ENCODE peak calls at places on chromosome 11, in ten cellular contexts. One of them, this sample, is unnamed.

GRCh38 chr11:7485136-7485853 is at the start of gene OLFML1:
- DNase-seq in GM23248: peak
- DNase-seq in PC-9: no peak
- DNase-seq in mammary epithelial cell: no peak
- DNase-seq in PC-3: no peak
- DNase-seq in HCT116: no peak
- DNase-seq in GM23338: no peak
- DNase-seq in endothelial cell of umbilical vein: no peak
- DNase-seq in keratinocyte: no peak
- DNase-seq in astrocyte: no peak
- DNase-seq in this sample: no peak

GRCh38 chr11:109426442-109426841 is 4.5 kb downstream of the C11orf87 start:
- DNase-seq in astrocyte: no peak
- DNase-seq in PC-9: no peak
- DNase-seq in PC-3: peak
- DNase-seq in HCT116: no peak
- DNase-seq in mammary epithelial cell: peak
- DNase-seq in GM23338: peak
- DNase-seq in endothelial cell of umbilical vein: no peak
- DNase-seq in keratinocyte: no peak
- DNase-seq in GM23248: peak
- DNase-seq in this sample: peak

GRCh38 chr11:8261921-8262551 is 1.6 kb downstream of the LMO1 start:
- DNase-seq in mammary epithelial cell: no peak
- DNase-seq in PC-9: no peak
- DNase-seq in GM23248: no peak
- DNase-seq in endothelial cell of umbilical vein: no peak
- DNase-seq in astrocyte: no peak
- DNase-seq in GM23338: peak
- DNase-seq in keratinocyte: no peak
- DNase-seq in HCT116: no peak
- DNase-seq in PC-3: no peak
- DNase-seq in this sample: no peak

GRCh38 chr11:109197656-109198055 is 224.3 kb upstream of the C11orf87 start:
- DNase-seq in GM23248: peak
- DNase-seq in astrocyte: peak
- DNase-seq in keratinocyte: no peak
- DNase-seq in PC-9: no peak
- DNase-seq in mammary epithelial cell: peak
- DNase-seq in endothelial cell of umbilical vein: no peak
- DNase-seq in GM23338: no peak
- DNase-seq in PC-3: no peak
- DNase-seq in HCT116: no peak
- DNase-seq in this sample: no peak

GRCh38 chr11:10255388-10256125 is 38.5 kb downstream of the SBF2 start:
- DNase-seq in mammary epithelial cell: no peak
- DNase-seq in HCT116: no peak
- DNase-seq in GM23338: no peak
- DNase-seq in keratinocyte: no peak
- DNase-seq in PC-3: no peak
- DNase-seq in endothelial cell of umbilical vein: peak
- DNase-seq in PC-9: no peak
- DNase-seq in GM23248: no peak
- DNase-seq in astrocyte: no peak
- DNase-seq in this sample: no peak

GRCh38 chr11:73982595-73982989 is at the start of gene UCP2:
- DNase-seq in astrocyte: no peak
- DNase-seq in GM23338: peak
- DNase-seq in GM23248: peak
- DNase-seq in keratinocyte: no peak
- DNase-seq in PC-3: peak
- DNase-seq in endothelial cell of umbilical vein: no peak
- DNase-seq in mammary epithelial cell: no peak
- DNase-seq in HCT116: no peak
- DNase-seq in PC-9: no peak
- DNase-seq in this sample: peak

GRCh38 chr11:2139118-2139490 is at the start of gene IGF2:
- DNase-seq in PC-3: no peak
- DNase-seq in endothelial cell of umbilical vein: no peak
- DNase-seq in PC-9: no peak
- DNase-seq in GM23248: no peak
- DNase-seq in HCT116: no peak
- DNase-seq in astrocyte: no peak
- DNase-seq in keratinocyte: no peak
- DNase-seq in mammary epithelial cell: no peak
- DNase-seq in GM23338: peak
- DNase-seq in this sample: no peak

GRCh38 chr11:119550330-119550729 is 127.4 kb upstream of the THY1 start:
- DNase-seq in keratinocyte: no peak
- DNase-seq in mammary epithelial cell: no peak
- DNase-seq in GM23248: no peak
- DNase-seq in GM23338: no peak
- DNase-seq in PC-9: peak
- DNase-seq in astrocyte: peak
- DNase-seq in HCT116: no peak
- DNase-seq in PC-3: no peak
- DNase-seq in endothelial cell of umbilical vein: no peak
- DNase-seq in this sample: peak

GRCh38 chr11:95302211-95302610 is 71.2 kb upstream of the SESN3 start:
- DNase-seq in astrocyte: no peak
- DNase-seq in PC-3: no peak
- DNase-seq in PC-9: no peak
- DNase-seq in mammary epithelial cell: no peak
- DNase-seq in HCT116: no peak
- DNase-seq in GM23248: no peak
- DNase-seq in GM23338: no peak
- DNase-seq in endothelial cell of umbilical vein: no peak
- DNase-seq in keratinocyte: no peak
- DNase-seq in this sample: no peak
- TF ChIP-seq EZH2 in astrocyte: no peak
- TF ChIP-seq EZH2 in PC-3: no peak
- TF ChIP-seq EZH2 in PC-9: no peak
- TF ChIP-seq EZH2 in mammary epithelial cell: no peak
- TF ChIP-seq EZH2 in HCT116: no peak
- TF ChIP-seq EZH2 in GM23248: no peak
- TF ChIP-seq EZH2 in GM23338: no peak
- TF ChIP-seq EZH2 in endothelial cell of umbilical vein: no peak
- TF ChIP-seq EZH2 in keratinocyte: no peak
- TF ChIP-seq EZH2 in this sample: no peak

DNA sequence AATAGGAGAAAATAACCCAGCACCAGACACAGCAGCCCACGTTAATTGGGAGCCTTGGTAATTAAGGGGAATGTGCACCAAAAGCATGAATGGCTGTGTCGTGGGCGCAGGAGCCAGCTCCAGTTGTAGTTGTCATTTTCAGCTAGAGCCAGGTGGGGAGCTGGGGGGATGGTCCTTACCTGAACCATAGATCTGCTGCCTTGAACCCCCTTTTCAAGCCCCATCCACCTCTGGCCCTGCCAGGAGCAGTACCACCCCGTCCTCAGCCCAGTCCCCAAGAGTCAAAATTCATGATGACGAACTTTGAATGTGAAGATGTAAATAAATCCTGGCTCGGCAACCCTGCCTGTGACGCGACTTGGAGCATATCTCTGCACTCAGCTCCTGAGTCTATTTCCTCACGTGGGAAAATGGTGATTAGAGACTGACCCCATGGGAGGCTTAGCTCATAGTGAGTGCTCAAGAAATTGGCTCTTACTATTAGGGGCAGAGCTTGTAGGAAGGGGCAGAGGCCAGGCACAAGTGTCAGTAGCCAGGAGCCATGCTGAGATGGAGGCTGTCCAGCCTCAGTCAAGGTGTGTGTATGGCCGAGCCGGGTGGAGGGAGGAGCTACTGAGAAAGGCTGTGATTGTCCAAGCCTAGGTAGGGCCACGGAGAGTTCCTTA is 794 bp upstream of the FXYD6 start:
- DNase-seq in HCT116: no peak
- DNase-seq in keratinocyte: no peak
- DNase-seq in PC-9: no peak
- DNase-seq in astrocyte: no peak
- DNase-seq in PC-3: no peak
- DNase-seq in GM23248: no peak
- DNase-seq in endothelial cell of umbilical vein: no peak
- DNase-seq in GM23338: peak
- DNase-seq in mammary epithelial cell: no peak
- DNase-seq in this sample: no peak
- TF ChIP-seq EZH2 in HCT116: no peak
- TF ChIP-seq EZH2 in keratinocyte: peak
- TF ChIP-seq EZH2 in PC-9: no peak
- TF ChIP-seq EZH2 in astrocyte: no peak
- TF ChIP-seq EZH2 in PC-3: no peak
- TF ChIP-seq EZH2 in GM23248: no peak
- TF ChIP-seq EZH2 in endothelial cell of umbilical vein: no peak
- TF ChIP-seq EZH2 in GM23338: no peak
- TF ChIP-seq EZH2 in mammary epithelial cell: peak
- TF ChIP-seq EZH2 in this sample: no peak

GRCh38 chr11:111514216-111515031 is at the start of gene HOATZ:
- DNase-seq in endothelial cell of umbilical vein: no peak
- DNase-seq in GM23248: no peak
- DNase-seq in PC-3: no peak
- DNase-seq in keratinocyte: no peak
- DNase-seq in astrocyte: no peak
- DNase-seq in PC-9: no peak
- DNase-seq in GM23338: peak
- DNase-seq in mammary epithelial cell: no peak
- DNase-seq in HCT116: no peak
- DNase-seq in this sample: peak

GRCh38 chr11:111510311-111510710 is 1.9 kb downstream of the BTG4 start:
- DNase-seq in mammary epithelial cell: peak
- DNase-seq in endothelial cell of umbilical vein: no peak
- DNase-seq in GM23338: no peak
- DNase-seq in PC-9: no peak
- DNase-seq in astrocyte: no peak
- DNase-seq in HCT116: no peak
- DNase-seq in keratinocyte: peak
- DNase-seq in PC-3: no peak
- DNase-seq in GM23248: no peak
- DNase-seq in this sample: no peak

GRCh38 chr11:111513240-111513605 is 1.0 kb upstream of the BTG4 start:
- DNase-seq in PC-3: no peak
- DNase-seq in astrocyte: no peak
- DNase-seq in PC-9: no peak
- DNase-seq in endothelial cell of umbilical vein: peak
- DNase-seq in HCT116: no peak
- DNase-seq in keratinocyte: peak
- DNase-seq in GM23338: no peak
- DNase-seq in mammary epithelial cell: peak
- DNase-seq in GM23248: no peak
- DNase-seq in this sample: no peak

GRCh38 chr11:111515591-111515990 is 1.0 kb downstream of the HOATZ start:
- DNase-seq in keratinocyte: no peak
- DNase-seq in PC-3: no peak
- DNase-seq in GM23338: no peak
- DNase-seq in mammary epithelial cell: no peak
- DNase-seq in PC-9: no peak
- DNase-seq in astrocyte: no peak
- DNase-seq in HCT116: no peak
- DNase-seq in GM23248: no peak
- DNase-seq in endothelial cell of umbilical vein: no peak
- DNase-seq in this sample: peak

DNA sequence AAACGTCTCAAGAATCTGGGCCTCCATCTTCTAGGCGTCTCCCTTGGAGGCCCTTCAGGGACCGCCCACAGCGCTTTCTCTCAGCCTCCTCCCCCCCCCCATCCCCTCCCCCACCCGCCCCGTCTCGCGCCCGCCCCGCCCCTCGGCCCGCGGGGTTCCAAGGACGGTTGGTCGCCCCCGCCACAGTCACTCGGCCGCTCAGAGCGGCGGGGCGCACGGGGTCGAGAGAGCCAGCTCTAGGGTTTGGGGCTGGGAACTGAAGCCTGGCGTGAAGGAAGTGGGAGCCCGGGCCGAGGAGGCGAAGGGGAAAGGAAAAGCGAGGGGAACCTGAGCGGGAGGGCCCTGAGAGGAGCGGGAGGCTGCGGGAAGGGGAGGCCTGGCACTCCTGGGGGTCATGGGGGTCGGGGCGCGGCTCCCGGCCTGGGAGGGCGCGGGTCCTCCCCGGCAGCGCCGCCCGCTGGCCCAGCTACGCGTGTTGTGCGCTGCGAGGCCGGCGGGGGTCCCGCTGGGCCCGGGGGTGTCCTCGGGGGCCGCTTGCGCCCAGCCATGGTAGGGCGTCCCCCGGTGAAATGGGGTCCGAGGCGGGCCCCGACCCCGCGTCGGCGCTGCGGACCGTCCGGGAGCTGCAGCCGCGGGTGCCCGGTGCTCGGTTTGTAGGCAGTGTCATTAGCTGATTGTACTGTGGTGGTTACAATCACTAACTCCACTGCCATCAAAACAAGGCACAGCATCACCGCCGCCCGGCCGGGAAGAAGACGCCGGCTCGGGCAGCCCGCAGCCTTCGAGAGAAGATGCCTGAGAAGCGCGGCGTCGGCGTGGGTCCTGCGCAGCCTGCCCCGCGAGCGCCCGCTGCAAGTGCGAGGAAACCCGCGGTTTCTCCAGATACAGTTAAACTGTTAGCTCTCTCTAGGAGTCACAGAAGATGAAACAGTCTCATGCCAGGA is at the start of gene BTG4:
- DNase-seq in keratinocyte: no peak
- DNase-seq in endothelial cell of umbilical vein: no peak
- DNase-seq in mammary epithelial cell: no peak
- DNase-seq in GM23338: peak
- DNase-seq in HCT116: no peak
- DNase-seq in GM23248: peak
- DNase-seq in PC-9: no peak
- DNase-seq in PC-3: no peak
- DNase-seq in astrocyte: no peak
- DNase-seq in this sample: peak
- TF ChIP-seq EZH2 in keratinocyte: no peak
- TF ChIP-seq EZH2 in endothelial cell of umbilical vein: peak
- TF ChIP-seq EZH2 in mammary epithelial cell: no peak
- TF ChIP-seq EZH2 in GM23338: peak
- TF ChIP-seq EZH2 in HCT116: no peak
- TF ChIP-seq EZH2 in GM23248: no peak
- TF ChIP-seq EZH2 in PC-9: no peak
- TF ChIP-seq EZH2 in PC-3: no peak
- TF ChIP-seq EZH2 in astrocyte: no peak
- TF ChIP-seq EZH2 in this sample: no peak

GRCh38 chr11:107928046-107928766 is at the start of gene RAB39A:
- DNase-seq in astrocyte: peak
- DNase-seq in GM23338: peak
- DNase-seq in keratinocyte: no peak
- DNase-seq in GM23248: peak
- DNase-seq in PC-3: peak
- DNase-seq in HCT116: peak
- DNase-seq in endothelial cell of umbilical vein: peak
- DNase-seq in PC-9: peak
- DNase-seq in mammary epithelial cell: peak
- DNase-seq in this sample: peak

GRCh38 chr11:107931206-107931605 is 3.0 kb downstream of the RAB39A start:
- DNase-seq in mammary epithelial cell: no peak
- DNase-seq in astrocyte: no peak
- DNase-seq in PC-3: peak
- DNase-seq in GM23338: no peak
- DNase-seq in GM23248: no peak
- DNase-seq in PC-9: peak
- DNase-seq in endothelial cell of umbilical vein: no peak
- DNase-seq in keratinocyte: no peak
- DNase-seq in HCT116: no peak
- DNase-seq in this sample: no peak

GRCh38 chr11:107927559-107927958 is 689 bp upstream of the RAB39A start:
- DNase-seq in GM23338: no peak
- DNase-seq in endothelial cell of umbilical vein: no peak
- DNase-seq in keratinocyte: no peak
- DNase-seq in astrocyte: no peak
- DNase-seq in GM23248: no peak
- DNase-seq in HCT116: no peak
- DNase-seq in PC-9: no peak
- DNase-seq in mammary epithelial cell: no peak
- DNase-seq in PC-3: no peak
- DNase-seq in this sample: no peak

GRCh38 chr11:107929611-107930200 is 1.5 kb downstream of the RAB39A start:
- DNase-seq in keratinocyte: no peak
- DNase-seq in PC-3: no peak
- DNase-seq in mammary epithelial cell: no peak
- DNase-seq in endothelial cell of umbilical vein: no peak
- DNase-seq in HCT116: no peak
- DNase-seq in GM23338: peak
- DNase-seq in astrocyte: no peak
- DNase-seq in PC-9: no peak
- DNase-seq in GM23248: no peak
- DNase-seq in this sample: peak

GRCh38 chr11:107928767-107929507 is 689 bp downstream of the RAB39A start:
- DNase-seq in mammary epithelial cell: no peak
- DNase-seq in HCT116: no peak
- DNase-seq in astrocyte: no peak
- DNase-seq in GM23248: no peak
- DNase-seq in GM23338: peak
- DNase-seq in PC-9: no peak
- DNase-seq in PC-3: no peak
- DNase-seq in keratinocyte: no peak
- DNase-seq in endothelial cell of umbilical vein: no peak
- DNase-seq in this sample: peak
- TF ChIP-seq EZH2 in mammary epithelial cell: no peak
- TF ChIP-seq EZH2 in HCT116: no peak
- TF ChIP-seq EZH2 in astrocyte: no peak
- TF ChIP-seq EZH2 in GM23248: no peak
- TF ChIP-seq EZH2 in GM23338: no peak
- TF ChIP-seq EZH2 in PC-9: no peak
- TF ChIP-seq EZH2 in PC-3: no peak
- TF ChIP-seq EZH2 in keratinocyte: no peak
- TF ChIP-seq EZH2 in endothelial cell of umbilical vein: no peak
- TF ChIP-seq EZH2 in this sample: no peak